ENCODE peak calls at places on chromosome 3, in five cellular contexts. J, Z, Q, I and C are unnamed samples.

GRCh38 chr3:59698091-59698490 is 648.3 kb upstream of the CFAP20DC start:
- DNase-seq in I (no peak), J (no peak), Q (no peak), Z (no peak), C (no peak)

GRCh38 chr3:126925411-126926171 is 57.3 kb upstream of the PLXNA1 start:
- DNase-seq in Q (peak), J (no peak), Z (no peak), I (no peak), C (no peak)

GRCh38 chr3:148042663-148043445 is 633.7 kb downstream of the ZIC1 start:
- DNase-seq in J (no peak), I (no peak), Z (no peak), Q (no peak), C (no peak)

GRCh38 chr3:181695661-181696491 is 15.8 kb upstream of the SOX2 start:
- DNase-seq in Z (no peak), J (no peak), Q (no peak), I (no peak), C (no peak)

GRCh38 chr3:186487037-186487436 is 57.1 kb downstream of the CRYGS start:
- DNase-seq in Q (no peak), J (no peak), Z (no peak), I (no peak), C (no peak)

GRCh38 chr3:126307591-126308393 is 49.4 kb downstream of the KLF15 start:
- DNase-seq in I (no peak), Q (no peak), J (no peak), Z (no peak), C (no peak)

GRCh38 chr3:141625506-141625905 is 112.6 kb upstream of the RNF7 start:
- DNase-seq in Z (no peak), I (no peak), J (no peak), Q (no peak), C (no peak)

GRCh38 chr3:34683851-34684250 is 885.4 kb downstream of the PDCD6IP start:
- DNase-seq in Q (peak), I (no peak), Z (peak), J (no peak), C (peak)

GRCh38 chr3:102163818-102164154 is 271.0 kb upstream of the ZPLD1 start:
- DNase-seq in J (no peak), Z (no peak), I (no peak), Q (no peak), C (no peak)

GRCh38 chr3:23202921-23203650 is at the start of gene UBE2E2:
- DNase-seq in Q (peak), I (no peak), Z (no peak), J (no peak), C (peak)

GRCh38 chr3:66195347-66195783 is 25.4 kb upstream of the SLC25A26 start:
- DNase-seq in J (no peak), Z (no peak), Q (no peak), I (no peak), C (peak)

GRCh38 chr3:188446791-188447190 is 292.8 kb downstream of the LPP start:
- DNase-seq in Z (no peak), J (no peak), Q (no peak), I (no peak), C (no peak)

GRCh38 chr3:127671523-127672428 is 976 bp upstream of the ABTB1 start:
- DNase-seq in J (no peak), Q (no peak), Z (no peak), I (peak), C (peak)

GRCh38 chr3:181618260-181618659 is 93.5 kb upstream of the SOX2 start:
- DNase-seq in Z (no peak), Q (no peak), I (no peak), J (no peak), C (no peak)

GRCh38 chr3:12966847-12967750 is 106.1 kb downstream of the IQSEC1 start:
- DNase-seq in I (no peak), J (no peak), Z (no peak), Q (no peak), C (peak)

GRCh38 chr3:197378987-197379718 is 80.7 kb upstream of the DLG1 start:
- DNase-seq in J (no peak), Q (no peak), I (no peak), Z (no peak), C (no peak)

GRCh38 chr3:192915306-192915705 is 2.4 kb downstream of the MB21D2 start:
- DNase-seq in Z (no peak), I (no peak), Q (peak), J (no peak), C (peak)

GRCh38 chr3:124483915-124484470 is 246.3 kb upstream of the UMPS start:
- DNase-seq in J (no peak), I (no peak), Z (no peak), Q (no peak), C (no peak)

GRCh38 chr3:153305189-153305588 is 143.2 kb downstream of the RAP2B start:
- DNase-seq in Z (no peak), Q (no peak), I (no peak), J (no peak), C (no peak)

GRCh38 chr3:129526121-129526900 is 2.1 kb upstream of the RHO start:
- DNase-seq in Q (peak), J (no peak), Z (peak), I (no peak), C (no peak)

GRCh38 chr3:130414457-130414856 is 69.0 kb downstream of the COL6A5 start:
- DNase-seq in Q (peak), I (no peak), J (no peak), Z (no peak), C (no peak)

GRCh38 chr3:187540847-187541246 is 129.3 kb downstream of the SST start:
- DNase-seq in J (no peak), Z (no peak), Q (no peak), I (no peak), C (no peak)

GRCh38 chr3:177451940-177452484 is 254.7 kb upstream of the TBL1XR1 start:
- DNase-seq in Q (no peak), J (no peak), Z (no peak), I (no peak), C (no peak)

GRCh38 chr3:13308406-13308805 is 111.7 kb downstream of the NUP210 start:
- DNase-seq in Q (peak), I (no peak), Z (no peak), J (no peak), C (peak)

GRCh38 chr3:49199244-49199899 is 28.0 kb downstream of the KLHDC8B start:
- DNase-seq in I (no peak), Z (peak), J (no peak), Q (no peak), C (no peak)

GRCh38 chr3:155891341-155891740 is 20.9 kb downstream of the GMPS start:
- DNase-seq in I (no peak), Z (no peak), J (no peak), Q (no peak), C (no peak)

GRCh38 chr3:129320261-129320660 is 41.6 kb downstream of the HMCES start:
- DNase-seq in I (no peak), Z (no peak), Q (no peak), J (no peak), C (no peak)

GRCh38 chr3:49930922-49931321 is 1.3 kb upstream of the MON1A start:
- DNase-seq in J (no peak), I (no peak), Z (no peak), Q (peak), C (peak)

GRCh38 chr3:194134231-194134756 is 1.7 kb upstream of the HES1 start:
- DNase-seq in I (peak), J (no peak), Q (no peak), Z (no peak), C (peak)

GRCh38 chr3:50246517-50246954 is 10.5 kb downstream of the GNAI2 start:
- DNase-seq in Q (peak), Z (peak), J (peak), I (peak), C (peak)

GRCh38 chr3:14490831-14491230 is 49.3 kb downstream of the GRIP2 start:
- DNase-seq in J (no peak), Z (no peak), I (no peak), Q (no peak), C (no peak)